ENCODE peak calls at places on chromosomes 13 and 19, in four cellular contexts. N, F, X and G are unnamed samples.

GRCh38 chr13:112692104-112692503 is 2.3 kb downstream of the ATP11A start:
- DNase-seq in X (no peak), F (no peak), N (no peak), G (no peak)

GRCh38 chr13:26619321-26619720 is 61.8 kb downstream of the WASF3 start:
- DNase-seq in F (no peak), X (peak), N (no peak), G (no peak)

GRCh38 chr13:91313581-91313980 is 33.9 kb upstream of the MIR17HG start:
- DNase-seq in X (no peak), N (no peak), F (no peak), G (no peak)

GRCh38 chr13:80469841-80470378 is 129.0 kb upstream of the SPRY2 start:
- DNase-seq in N (no peak), F (no peak), X (peak), G (peak)

GRCh38 chr13:75416327-75417005 is 65.5 kb downstream of the TBC1D4 start:
- DNase-seq in X (no peak), N (no peak), F (no peak), G (no peak)

GRCh38 chr13:28583661-28584091 is 75.3 kb upstream of the POMP start:
- DNase-seq in X (peak), F (no peak), N (no peak), G (no peak)

GRCh38 chr19:56987184-56987583 is 132.6 kb upstream of the USP29 start:
- DNase-seq in F (no peak), N (no peak), X (no peak), G (no peak)

GRCh38 chr19:35150445-35150844 is 4.1 kb upstream of the FXYD5 start:
- DNase-seq in X (no peak), N (no peak), F (no peak), G (no peak)

GRCh38 chr13:26980099-26981031 is 191.2 kb downstream of the USP12 start:
- DNase-seq in N (no peak), F (no peak), X (no peak), G (no peak)

GRCh38 chr19:58007285-58007684 is 4.7 kb upstream of the ZNF606 start:
- DNase-seq in F (no peak), X (no peak), N (no peak), G (no peak)

GRCh38 chr13:32632343-32632910 is 46.2 kb downstream of the PDS5B start:
- DNase-seq in X (no peak), F (no peak), N (no peak), G (no peak)

GRCh38 chr13:69580255-69580654 is 527.4 kb upstream of the ATXN8OS start:
- DNase-seq in N (no peak), X (no peak), F (no peak), G (no peak)

GRCh38 chr19:57559008-57559403 is 657 bp downstream of the ZNF550 start:
- DNase-seq in F (no peak), X (peak), N (no peak), G (peak)

GRCh38 chr19:30069535-30070197 is 127.6 kb downstream of the URI1 start:
- DNase-seq in N (no peak), F (no peak), X (no peak), G (no peak)

GRCh38 chr13:94481966-94482365 is 2.5 kb upstream of the DCT start:
- DNase-seq in F (no peak), N (no peak), X (peak), G (no peak)

GRCh38 chr19:46746281-46746965 is at the start of gene STRN4:
- DNase-seq in F (peak), X (peak), N (peak), G (no peak)
- H2BK12ac ChIP-seq in F (peak), X (peak), N (peak), G (no peak)

GRCh38 chr19:45470147-45471081 is 2.6 kb downstream of the FOSB start:
- DNase-seq in F (no peak), N (no peak), X (peak), G (peak)

GRCh38 chr19:45473366-45474190 is 5.8 kb downstream of the FOSB start:
- DNase-seq in X (no peak), N (no peak), F (no peak), G (peak)

GRCh38 chr19:45471116-45471865 is 3.5 kb downstream of the FOSB start:
- DNase-seq in F (no peak), X (peak), N (no peak), G (no peak)

GRCh38 chr19:45472557-45473365 is 5.0 kb downstream of the FOSB start:
- DNase-seq in N (peak), X (peak), F (no peak), G (peak)

GRCh38 chr19:45471866-45472556 is 4.2 kb downstream of the FOSB start:
- DNase-seq in F (no peak), X (peak), N (no peak), G (peak)
- H3K4me3 ChIP-seq in F (no peak), X (no peak), N (peak), G (no peak)

GRCh38 chr19:50490411-50490811 is 13.8 kb upstream of the GARIN5A start:
- DNase-seq in F (no peak), X (no peak), N (no peak), G (no peak)

GRCh38 chr19:50486823-50487515 is 10.3 kb upstream of the GARIN5A start:
- DNase-seq in F (no peak), N (peak), X (peak), G (peak)

GRCh38 chr19:50490991-50491472 is 14.4 kb upstream of the GARIN5A start:
- DNase-seq in F (no peak), X (no peak), N (no peak), G (no peak)

GRCh38 chr19:50488795-50489194 is 12.1 kb upstream of the GARIN5A start:
- DNase-seq in X (no peak), N (no peak), F (no peak), G (no peak)

DNA sequence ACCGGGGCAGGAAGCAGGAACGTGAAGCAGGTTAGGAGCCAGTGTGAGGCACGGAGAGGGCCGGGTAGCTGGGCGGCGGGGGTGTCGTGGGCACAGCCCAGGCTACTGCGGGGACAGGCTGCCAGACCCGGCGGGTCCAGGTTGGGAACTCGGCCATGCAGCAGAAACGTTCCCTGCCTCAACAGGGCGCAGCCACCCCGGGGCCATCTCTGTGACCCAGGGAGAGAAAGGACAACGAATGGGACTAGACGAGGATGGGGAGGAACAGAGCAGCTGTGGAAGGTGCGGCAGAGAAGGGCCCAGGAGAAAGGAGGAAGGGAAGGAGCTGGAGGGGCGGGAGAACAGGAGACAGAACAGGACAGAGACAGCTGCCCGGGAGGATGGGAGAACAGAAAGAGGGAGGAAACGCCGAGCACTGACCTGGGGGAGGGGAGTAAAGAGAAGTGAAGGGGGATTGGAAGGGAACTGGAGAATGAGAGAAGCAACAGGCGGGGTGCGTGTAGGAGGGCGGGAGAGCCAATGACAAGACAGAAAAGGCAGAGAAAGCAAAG is 12.9 kb upstream of the GARIN5A start:
- DNase-seq in X (no peak), N (peak), F (no peak), G (no peak)
- H3K4me2 ChIP-seq in X (no peak), N (peak), F (peak), G (peak)

DNA sequence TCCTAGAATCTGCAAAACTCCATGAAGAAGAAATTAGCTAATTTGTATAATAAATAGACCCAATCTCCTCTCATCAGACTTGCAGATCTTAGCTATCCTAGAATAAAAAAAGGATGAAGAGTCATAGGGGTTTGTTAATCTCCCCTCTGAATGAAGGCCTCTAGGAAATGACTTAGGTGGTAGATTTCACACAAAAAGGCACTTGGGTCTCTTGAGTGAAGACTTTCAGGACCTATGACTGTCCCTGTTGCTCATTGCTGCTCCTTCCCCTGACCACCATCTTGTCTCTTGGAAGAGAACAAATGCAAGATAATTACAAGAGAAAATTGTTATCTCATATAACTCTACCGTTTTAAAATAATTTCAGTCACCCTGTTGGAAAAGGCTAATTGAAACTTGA is 302.1 kb downstream of the EFNB2 start:
- DNase-seq in F (no peak), N (no peak), X (no peak), G (no peak)
- H2BK12ac ChIP-seq in F (no peak), N (no peak), X (no peak), G (no peak)

GRCh38 chr19:18417250-18418033 is 1.8 kb upstream of the SSBP4 start:
- DNase-seq in F (peak), X (peak), N (peak), G (peak)

GRCh38 chr19:18418725-18419194 is 438 bp upstream of the SSBP4 start:
- DNase-seq in F (no peak), X (peak), N (no peak), G (peak)

GRCh38 chr19:18419195-18419698 is at the start of gene SSBP4:
- DNase-seq in X (peak), N (peak), F (peak), G (peak)

GRCh38 chr19:18416778-18417249 is 2.4 kb upstream of the SSBP4 start:
- DNase-seq in N (peak), X (peak), F (peak), G (peak)

DNA sequence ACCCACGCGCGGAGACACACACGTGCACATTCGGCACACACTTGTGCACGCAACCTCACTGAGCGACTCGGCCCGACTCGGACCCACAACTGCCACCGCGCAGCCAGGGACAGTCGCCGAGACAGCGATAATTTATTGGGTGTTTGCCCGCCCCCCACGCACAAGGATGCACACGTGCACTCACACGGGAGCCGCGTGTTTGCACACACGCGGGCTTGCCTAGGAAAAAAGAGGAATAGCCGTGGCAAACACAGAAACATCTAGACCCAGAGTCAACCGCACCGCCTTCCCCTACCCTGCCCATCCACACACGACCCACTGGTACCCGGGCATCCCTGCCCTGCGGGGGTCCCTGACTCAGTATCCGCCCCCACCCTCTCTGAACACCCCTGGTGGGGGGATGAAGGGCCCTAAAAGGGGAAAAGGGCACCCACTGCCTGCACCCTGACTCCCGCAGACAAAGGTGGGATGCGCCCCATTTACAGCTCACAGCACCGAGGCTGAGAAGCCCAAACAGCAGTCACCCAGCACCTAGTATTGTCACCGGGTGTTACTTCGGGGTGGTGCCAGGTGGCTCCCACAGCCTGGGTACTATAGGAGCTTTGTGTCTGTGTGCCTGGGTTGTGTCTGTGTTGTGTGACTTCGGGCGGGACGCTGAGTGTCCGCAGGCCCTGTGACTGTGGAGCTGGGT is 1.0 kb upstream of the SSBP4 start:
- DNase-seq in X (no peak), F (no peak), N (no peak), G (no peak)
- H3K4me3 ChIP-seq in X (peak), F (peak), N (peak), G (peak)

DNA sequence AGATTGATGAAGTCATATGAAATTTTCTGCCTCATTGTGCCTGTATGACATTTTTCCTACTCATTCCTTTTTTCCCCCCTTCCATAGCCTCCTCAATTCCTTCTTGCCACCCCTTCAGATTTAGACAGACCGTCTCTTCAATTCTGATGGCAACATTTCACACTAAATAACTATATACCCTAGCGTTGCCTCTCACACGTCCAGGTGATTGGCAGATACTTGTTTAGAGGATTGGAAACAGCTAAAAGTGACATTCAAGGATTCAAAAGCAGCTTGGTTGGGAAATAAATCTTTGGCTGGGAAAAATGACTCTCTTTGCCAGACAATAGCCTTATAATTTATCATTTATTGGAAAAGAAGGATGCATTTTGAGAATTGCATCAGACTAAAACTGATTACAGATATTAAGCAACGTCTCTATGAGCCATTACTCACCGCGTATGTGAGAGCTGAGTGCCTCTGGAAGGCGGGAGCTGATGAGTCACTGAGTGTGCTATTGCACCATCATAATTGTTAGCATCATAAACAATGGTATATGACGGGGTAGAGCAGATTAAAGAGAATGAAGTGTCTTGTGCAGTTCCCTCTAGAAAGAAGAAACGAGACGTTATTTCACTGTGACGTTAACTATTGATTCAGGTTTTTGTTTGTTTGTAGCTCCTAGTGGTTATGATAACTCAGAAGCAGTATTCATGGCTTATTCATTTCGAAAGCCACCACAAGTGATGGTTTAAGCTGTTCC is 61.1 kb upstream of the FAM216B start:
- DNase-seq in F (no peak), X (peak), N (no peak), G (peak)
- H3K4me2 ChIP-seq in F (no peak), X (no peak), N (no peak), G (no peak)

GRCh38 chr19:2984196-2984490 is 6.8 kb downstream of the TLE6 start:
- DNase-seq in F (peak), N (no peak), X (no peak), G (no peak)

GRCh38 chr19:2983351-2984195 is 6.2 kb downstream of the TLE6 start:
- DNase-seq in N (peak), F (no peak), X (peak), G (peak)

GRCh38 chr19:2982556-2982955 is 5.2 kb downstream of the TLE6 start:
- DNase-seq in F (no peak), N (no peak), X (no peak), G (no peak)

GRCh38 chr19:2981898-2982297 is 4.5 kb downstream of the TLE6 start:
- DNase-seq in N (no peak), X (no peak), F (no peak), G (no peak)

GRCh38 chr19:2982983-2983350 is 5.6 kb downstream of the TLE6 start:
- DNase-seq in F (no peak), X (peak), N (no peak), G (peak)
- H2BK12ac ChIP-seq in F (no peak), X (peak), N (peak), G (no peak)